ENCODE peak calls at places on chromosomes 4 and X, in six cellular contexts. U is endothelial cell of umbilical vein, C is GM12878, Q is A549, T is HepG2, I is K562. N is an unnamed sample.

GRCh38 chr4:54423066-54423465 is 194.0 kb downstream of the PDGFRA start:
- DNase-seq in U (no peak), C (no peak), Q (no peak), T (no peak), I (no peak), N (no peak)

GRCh38 chr4:178814908-178815307 is 1372.7 kb upstream of the AGA start:
- DNase-seq in U (no peak), C (no peak), Q (peak; percentile 43), T (no peak), I (no peak), N (no peak)

GRCh38 chrX:151896734-151897474 is 15.8 kb upstream of the MAGEA4 start:
- DNase-seq in U (no peak), C (no peak), Q (peak; percentile 17), T (no peak), I (no peak), N (no peak)

GRCh38 chr4:91840359-91840758 is 463.4 kb upstream of the GRID2 start:
- DNase-seq in U (no peak), C (no peak), Q (no peak), T (peak; percentile 1), I (no peak), N (no peak)

GRCh38 chr4:108833041-108833440 is 70.2 kb upstream of the ETNPPL start:
- DNase-seq in U (no peak), C (no peak), Q (peak; percentile 6), T (no peak), I (no peak), N (no peak)

GRCh38 chr4:57265831-57266582 is 155.8 kb upstream of the IGFBP7 start:
- DNase-seq in U (peak; percentile 94), C (no peak), Q (no peak), T (no peak), I (no peak), N (no peak)

GRCh38 chr4:138162259-138162658 is 79.9 kb downstream of the SLC7A11 start:
- DNase-seq in U (no peak), C (no peak), Q (no peak), T (no peak), I (no peak), N (no peak)

GRCh38 chr4:154707877-154708276 is 35.9 kb upstream of the LRAT start:
- DNase-seq in U (no peak), C (no peak), Q (no peak), T (no peak), I (no peak), N (no peak)

GRCh38 chr4:42627887-42628646 is 28.8 kb downstream of the ATP8A1 start:
- DNase-seq in U (no peak), C (peak; percentile 97), Q (peak; percentile 0), T (no peak), I (no peak), N (peak; percentile 64)

GRCh38 chr4:181525641-181526040 is 717.6 kb upstream of the TENM3 start:
- DNase-seq in U (no peak), C (no peak), Q (no peak), T (no peak), I (no peak), N (no peak)

GRCh38 chr4:1516881-1517480 is 110.7 kb upstream of the NKX1-1 start:
- DNase-seq in U (no peak), C (no peak), Q (no peak), T (no peak), I (no peak), N (no peak)

GRCh38 chrX:1041051-1041450 is 171.4 kb downstream of the CRLF2 start:
- DNase-seq in U (no peak), C (no peak), Q (no peak), T (no peak), I (no peak), N (no peak)

GRCh38 chrX:108439434-108439883 is at the start of gene COL4A5:
- DNase-seq in U (peak; percentile 79), C (no peak), Q (peak; percentile 95), T (peak; percentile 84), I (peak; percentile 65), N (peak; percentile 53)

GRCh38 chr4:42341518-42342026 is 55.7 kb upstream of the SHISA3 start:
- DNase-seq in U (peak; percentile 57), C (no peak), Q (no peak), T (no peak), I (no peak), N (no peak)

GRCh38 chr4:105106416-105106815 is 40.3 kb upstream of the TET2 start:
- DNase-seq in U (no peak), C (no peak), Q (no peak), T (no peak), I (no peak), N (no peak)

GRCh38 chr4:54063224-54063623 is 1.2 kb downstream of the CHIC2 start:
- DNase-seq in U (peak; percentile 81), C (no peak), Q (no peak), T (peak; percentile 52), I (no peak), N (peak; percentile 41)

GRCh38 chr4:9870165-9870564 is 88.7 kb downstream of the DRD5 start:
- DNase-seq in U (no peak), C (no peak), Q (no peak), T (no peak), I (no peak), N (no peak)

GRCh38 chr4:141783770-141784169 is 147.4 kb downstream of the IL15 start:
- DNase-seq in U (no peak), C (no peak), Q (no peak), T (no peak), I (no peak), N (no peak)

GRCh38 chrX:110965409-110965808 is 130.6 kb upstream of the PAK3 start:
- DNase-seq in U (no peak), C (no peak), Q (no peak), T (no peak), I (no peak), N (peak; percentile 18)

GRCh38 chr4:189940178-189941004 is at the start of gene FRG1:
- DNase-seq in U (peak; percentile 95), C (peak; percentile 64), Q (peak; percentile 93), T (peak; percentile 88), I (peak; percentile 86), N (peak; percentile 94)

GRCh38 chr4:122652379-122652778 is 31.5 kb upstream of the IL21 start:
- DNase-seq in U (peak; percentile 63), C (no peak), Q (peak; percentile 61), T (peak; percentile 14), I (peak; percentile 43), N (peak; percentile 57)

GRCh38 chrX:55039471-55039870 is 8.7 kb upstream of the ALAS2 start:
- DNase-seq in U (no peak), C (no peak), Q (no peak), T (no peak), I (no peak), N (no peak)

GRCh38 chr4:156556326-156556725 is 415.3 kb downstream of the PDGFC start:
- DNase-seq in U (no peak), C (no peak), Q (no peak), T (no peak), I (no peak), N (no peak)

GRCh38 chrX:20412871-20413486 is 146.3 kb upstream of the RPS6KA3 start:
- DNase-seq in U (no peak), C (no peak), Q (no peak), T (no peak), I (no peak), N (no peak)

DNA sequence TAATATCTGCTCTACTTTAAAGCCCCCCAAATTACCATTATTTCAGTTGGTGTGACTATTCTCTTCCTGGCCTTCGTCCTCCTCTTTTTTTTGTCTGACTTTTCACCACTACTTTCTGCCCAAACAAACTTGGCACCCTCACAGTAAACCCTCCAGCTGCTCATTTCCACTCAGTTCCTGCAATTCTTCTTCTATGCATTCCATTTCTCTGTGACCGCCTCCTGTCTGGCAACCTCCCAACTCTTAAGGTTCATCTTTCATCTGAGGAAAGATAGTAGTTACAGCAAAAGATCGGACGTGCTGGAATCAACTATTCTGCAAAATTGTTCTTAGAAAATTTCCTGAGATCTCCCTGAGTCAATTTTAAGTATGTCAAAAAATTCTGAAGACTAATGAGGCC is 1025.8 kb downstream of the ADGRL3 start:
- DNase-seq in U (no peak), C (no peak), Q (no peak), T (no peak), I (no peak), N (no peak)
- TF ChIP-seq MYC in U (no peak), C (no peak), Q (no peak), T (no peak), I (no peak), N (no peak)

DNA sequence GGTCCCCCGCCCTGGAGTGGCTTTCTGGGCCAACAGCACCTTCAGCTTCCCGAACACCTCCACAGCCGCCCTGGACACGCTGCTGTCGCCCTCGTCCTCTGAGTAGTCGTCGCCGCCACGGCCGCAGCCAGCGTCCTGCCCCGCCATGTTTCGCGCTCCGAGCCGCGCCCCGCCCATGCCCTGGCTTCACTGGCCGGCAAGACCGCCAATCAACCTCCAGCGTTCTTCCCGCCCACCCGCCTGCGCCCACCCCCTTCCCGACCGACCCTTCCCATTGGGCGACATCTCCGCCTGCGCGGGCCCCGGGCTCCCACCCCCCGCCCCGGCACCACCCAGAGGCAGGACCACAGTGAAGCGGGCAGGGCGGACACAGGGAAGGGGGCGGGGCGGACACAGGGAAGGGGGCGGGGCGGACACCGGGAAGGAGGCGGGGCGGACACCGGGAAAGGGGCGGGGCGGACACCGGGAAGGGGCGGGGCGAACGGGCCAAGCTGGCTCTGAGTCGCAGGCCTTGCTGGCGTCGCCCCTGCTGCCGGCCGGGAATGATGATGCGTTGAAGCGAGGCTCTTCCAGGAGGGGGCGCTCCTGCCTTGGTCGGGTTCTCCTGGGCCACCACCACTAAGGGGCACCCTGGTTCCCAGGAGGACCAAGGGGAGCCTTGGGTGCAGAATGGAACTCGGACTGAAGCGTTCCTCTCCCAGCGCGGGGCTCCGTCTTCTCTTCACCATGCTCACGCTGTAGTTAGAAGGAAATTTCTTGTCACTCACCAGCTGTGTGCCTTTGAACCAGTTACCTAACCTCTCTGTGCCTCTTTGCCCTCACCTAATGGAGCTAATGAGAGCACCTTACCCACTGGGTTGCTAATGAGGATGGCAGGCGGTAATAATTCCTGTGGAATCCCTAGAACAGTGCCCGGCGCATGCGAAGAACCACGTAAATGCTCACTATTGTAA is at the start of gene HAUS7:
- DNase-seq in U (peak; percentile 92), C (peak; percentile 42), Q (peak; percentile 93), T (peak; percentile 73), I (peak; percentile 93), N (peak; percentile 93)
- H3K4me3 ChIP-seq in U (peak within 1 kb of the TSS; percentile 73), C (peak within 1 kb of the TSS; percentile 87), Q (peak within 1 kb of the TSS; percentile 75), T (peak within 1 kb of the TSS; percentile 73), I (peak within 1 kb of the TSS; percentile 92), N (peak within 1 kb of the TSS; percentile 82)

GRCh38 chr4:88006956-88007303 is 505 bp upstream of the PKD2 start:
- DNase-seq in U (no peak), C (no peak), Q (no peak), T (no peak), I (no peak), N (no peak)

GRCh38 chr4:88008133-88008621 is 742 bp downstream of the PKD2 start:
- DNase-seq in U (peak; percentile 56), C (no peak), Q (peak; percentile 30), T (peak; percentile 26), I (peak; percentile 22), N (peak; percentile 57)

GRCh38 chr4:88009871-88010270 is 2.4 kb downstream of the PKD2 start:
- DNase-seq in U (peak; percentile 4), C (no peak), Q (no peak), T (no peak), I (no peak), N (no peak)

GRCh38 chr4:88008624-88009235 is 1.3 kb downstream of the PKD2 start:
- DNase-seq in U (peak; percentile 78), C (no peak), Q (peak; percentile 4), T (no peak), I (no peak), N (peak; percentile 38)

GRCh38 chr4:88007304-88008132 is at the start of gene PKD2:
- DNase-seq in U (peak; percentile 73), C (no peak), Q (peak; percentile 67), T (no peak), I (peak; percentile 83), N (peak; percentile 80)
- TF ChIP-seq POLR2A in U (peak; percentile 82), C (peak; percentile 73), Q (peak; percentile 75), T (peak; percentile 57), I (no peak), N (peak; percentile 72)

GRCh38 chr4:87985097-87985886 is 9.8 kb downstream of the SPP1 start:
- DNase-seq in U (peak; percentile 66), C (no peak), Q (peak; percentile 74), T (peak; percentile 70), I (no peak), N (peak; percentile 71)
- TF ChIP-seq MYC in U (no peak), C (no peak), Q (no peak), T (no peak), I (no peak), N (no peak)

N was measured in NB4.